ENCODE peak calls at places on chromosomes 6 and 20, in eight cellular contexts. D, P, V, B, F, Q, O and W are unnamed samples.

GRCh38 chr6:39416728-39417127 is 94.2 kb upstream of the KCNK16 start:
- DNase-seq in D (peak), P (no peak), V (peak), B (peak), F (no peak), Q (no peak), O (peak), W (no peak)

GRCh38 chr6:34102099-34102656 is 43.7 kb downstream of the GRM4 start:
- DNase-seq in D (no peak), P (no peak), V (no peak), B (no peak), F (no peak), Q (no peak), O (no peak), W (no peak)

GRCh38 chr6:135227758-135228157 is 46.6 kb downstream of the MYB start:
- DNase-seq in D (no peak), P (no peak), V (no peak), B (no peak), F (no peak), Q (no peak), O (no peak), W (no peak)

GRCh38 chr20:45822863-45823262 is 4.2 kb downstream of the TNNC2 start:
- DNase-seq in D (no peak), P (peak), V (peak), B (peak), F (no peak), Q (no peak), O (peak), W (peak)

GRCh38 chr20:62321521-62321948 is 18.7 kb downstream of the ADRM1 start:
- DNase-seq in D (no peak), P (peak), V (peak), B (peak), F (no peak), Q (no peak), O (no peak), W (peak)

GRCh38 chr20:44643596-44644383 is 7.7 kb downstream of the ADA start:
- DNase-seq in D (peak), P (peak), V (peak), B (peak), F (peak), Q (peak), O (peak), W (peak)

GRCh38 chr6:55069132-55069781 is 105.1 kb upstream of the HCRTR2 start:
- DNase-seq in D (peak), P (peak), V (peak), B (peak), F (no peak), Q (no peak), O (peak), W (peak)

GRCh38 chr20:34562643-34563042 is 4.1 kb downstream of the MAP1LC3A start:
- DNase-seq in D (no peak), P (peak), V (peak), B (peak), F (no peak), Q (no peak), O (peak), W (peak)

GRCh38 chr6:152746172-152746553 is 4.4 kb upstream of the VIP start:
- DNase-seq in D (no peak), P (no peak), V (peak), B (peak), F (no peak), Q (no peak), O (no peak), W (peak)